ENCODE peak calls at places on chromosomes 3 and 15, in nine cellular contexts. R is EL; J is stimulated activated CD4-positive, alpha-beta T cell treated with anti-CD3 and anti-CD28 coated beads, TNF-alpha, amount 100 ng/mL, for 48 hours; B is breast epithelium; O is activated T-cell treated with anti-CD3 and anti-CD28 coated beads, Interleukin-2, amount 50 U/mL, for 1 hour; P is amniotic stem cell; G is H9; L is Calu3; U is GM18507. N is an unnamed sample.
A peak's percentile ranks its signal among the peaks of the same experiment; 100 is the strongest.

GRCh38 chr3:46471371-46471914 is 6.7 kb upstream of the LTF start:
- DNase-seq in R (no peak), B (no peak), P (no peak), L (no peak), J (no peak), U (no peak), O (no peak), G (peak; percentile 10), N (no peak)

GRCh38 chr15:60704129-60704528 is 225.2 kb upstream of the ICE2 start:
- DNase-seq in O (peak; percentile 44), L (no peak), B (no peak), U (no peak), J (no peak), P (no peak), G (no peak), R (no peak), N (no peak)

GRCh38 chr3:188205992-188206416 is 52.0 kb downstream of the LPP start:
- DNase-seq in U (no peak), R (no peak), P (no peak), J (no peak), L (peak; percentile 35), B (no peak), O (no peak), G (peak; percentile 57), N (no peak)

GRCh38 chr15:64981812-64982431 is 7.8 kb downstream of the SPG21 start:
- DNase-seq in J (no peak), R (no peak), B (no peak), L (no peak), G (no peak), P (no peak), O (no peak), U (no peak), N (no peak)

GRCh38 chr3:177440456-177441105 is 243.3 kb upstream of the TBL1XR1 start:
- DNase-seq in J (no peak), B (no peak), R (peak; percentile 20), P (no peak), O (no peak), U (no peak), G (no peak), L (no peak), N (no peak)

GRCh38 chr3:18758047-18758704 is 333.0 kb upstream of the SATB1 start:
- DNase-seq in B (no peak), O (no peak), L (peak; percentile 66), U (no peak), J (peak; percentile 42), P (no peak), G (peak; percentile 43), R (peak; percentile 3), N (peak; percentile 13)

GRCh38 chr15:33137101-33137500 is 57.4 kb downstream of the FMN1 start:
- DNase-seq in B (no peak), O (no peak), R (no peak), G (no peak), U (no peak), L (no peak), P (no peak), J (no peak), N (no peak)

GRCh38 chr3:143763568-143764162 is 84.6 kb downstream of the SLC9A9 start:
- DNase-seq in G (no peak), L (no peak), J (no peak), B (no peak), P (no peak), O (no peak), R (no peak), U (no peak), N (peak; percentile 36)

GRCh38 chr15:77135181-77135580 is 64.3 kb upstream of the TSPAN3 start:
- DNase-seq in R (no peak), B (no peak), L (no peak), P (no peak), U (no peak), G (no peak), O (no peak), J (no peak), N (no peak)

GRCh38 chr15:59116141-59116540 is 11.2 kb downstream of the CCNB2 start:
- DNase-seq in P (no peak), O (no peak), G (no peak), U (no peak), B (no peak), J (no peak), R (no peak), L (no peak), N (peak; percentile 49)

GRCh38 chr3:155585384-155585783 is 159.5 kb downstream of the PLCH1 start:
- DNase-seq in L (no peak), P (no peak), J (no peak), O (no peak), R (peak; percentile 2), G (no peak), U (no peak), B (no peak), N (no peak)

GRCh38 chr3:20583648-20584047 is 397.6 kb upstream of the SGO1 start:
- DNase-seq in O (no peak), R (no peak), U (no peak), J (no peak), P (no peak), B (no peak), L (no peak), G (no peak), N (no peak)

GRCh38 chr15:83959477-83959876 is 276.1 kb upstream of the GOLGA6L4 start:
- DNase-seq in G (no peak), L (no peak), O (no peak), R (no peak), P (no peak), U (no peak), J (no peak), B (no peak), N (no peak)

GRCh38 chr15:74955796-74956647 is 550 bp downstream of the RPP25 start:
- DNase-seq in G (peak; percentile 78), J (peak; percentile 61), U (peak; percentile 55), L (peak; percentile 83), P (no peak), B (peak; percentile 68), O (peak; percentile 72), R (peak; percentile 43), N (peak; percentile 50)

GRCh38 chr3:182979719-182980191 is 583 bp downstream of the DCUN1D1 start:
- DNase-seq in O (no peak), U (no peak), L (peak; percentile 44), P (no peak), R (peak; percentile 37), B (no peak), G (no peak), J (no peak), N (peak; percentile 17)

GRCh38 chr15:48040166-48040817 is 80.5 kb upstream of the SLC24A5 start:
- DNase-seq in L (no peak), B (no peak), O (no peak), J (no peak), U (no peak), G (no peak), R (peak; percentile 24), P (no peak), N (peak; percentile 59)

GRCh38 chr3:45807645-45808540 is 11.6 kb upstream of the SLC6A20 start:
- DNase-seq in R (no peak), J (no peak), G (no peak), U (no peak), O (no peak), P (no peak), B (no peak), L (no peak), N (no peak)

GRCh38 chr3:31943041-31943440 is 38.0 kb downstream of the OSBPL10 start:
- DNase-seq in J (no peak), B (no peak), R (no peak), P (no peak), G (no peak), L (no peak), U (no peak), O (no peak), N (no peak)

GRCh38 chr3:109089265-109089664 is 28.7 kb downstream of the MORC1 start:
- DNase-seq in L (no peak), B (no peak), R (peak; percentile 32), G (no peak), O (no peak), J (no peak), U (no peak), P (no peak), N (no peak)

GRCh38 chr3:136350132-136350531 is 100.0 kb downstream of the PCCB start:
- DNase-seq in O (no peak), G (no peak), B (no peak), J (no peak), U (no peak), R (peak; percentile 96), P (peak; percentile 61), L (peak; percentile 50), N (peak; percentile 92)

GRCh38 chr3:196638922-196639516 is 475 bp upstream of the NRROS start:
- DNase-seq in B (no peak), G (no peak), R (peak; percentile 22), U (no peak), P (no peak), J (no peak), O (no peak), L (peak; percentile 7), N (peak; percentile 2)

GRCh38 chr3:144636833-144637232 is 665.2 kb downstream of the DIPK2A start:
- DNase-seq in L (peak; percentile 45), P (no peak), G (peak; percentile 68), O (no peak), J (no peak), R (no peak), B (no peak), U (no peak), N (no peak)

GRCh38 chr3:37737134-37737533 is 124.5 kb upstream of the CTDSPL start:
- DNase-seq in B (no peak), J (no peak), R (no peak), L (no peak), O (no peak), P (no peak), U (no peak), G (no peak), N (no peak)

GRCh38 chr3:59270921-59271320 is 221.1 kb upstream of the CFAP20DC start:
- DNase-seq in J (no peak), O (no peak), G (no peak), R (no peak), P (no peak), L (no peak), U (no peak), B (no peak), N (no peak)

N was measured in astrocyte of the spinal cord.